ENCODE peak calls at places on chromosome 7, in six cellular contexts. One of them, this sample, is unnamed.

GRCh38 chr7:76394962-76395361 is 14.5 kb downstream of the SSC4D start:
- DNase-seq in LoVo: no peak
- DNase-seq in omental fat pad: no peak
- DNase-seq in A673: no peak
- DNase-seq in NCI-H1092 treated with DMSO at 0.1 percent for 48 hours: no peak
- DNase-seq in stimulated activated CD8-positive, alpha-beta memory T cell treated with anti-CD3 and anti-CD28 coated beads, Interleukin-15, amount 100 ng/mL, for 24 hours: no peak
- DNase-seq in this sample: no peak

GRCh38 chr7:30977896-30978564 is 14.3 kb downstream of the GHRHR start:
- DNase-seq in omental fat pad: no peak
- DNase-seq in A673: no peak
- DNase-seq in NCI-H1092 treated with DMSO at 0.1 percent for 48 hours: peak; percentile 33
- DNase-seq in LoVo: peak; percentile 37
- DNase-seq in stimulated activated CD8-positive, alpha-beta memory T cell treated with anti-CD3 and anti-CD28 coated beads, Interleukin-15, amount 100 ng/mL, for 24 hours: no peak
- DNase-seq in this sample: no peak

GRCh38 chr7:87154166-87154565 is 1.9 kb downstream of the DMTF1 start:
- DNase-seq in omental fat pad: no peak
- DNase-seq in LoVo: no peak
- DNase-seq in stimulated activated CD8-positive, alpha-beta memory T cell treated with anti-CD3 and anti-CD28 coated beads, Interleukin-15, amount 100 ng/mL, for 24 hours: no peak
- DNase-seq in NCI-H1092 treated with DMSO at 0.1 percent for 48 hours: no peak
- DNase-seq in A673: no peak
- DNase-seq in this sample: no peak

GRCh38 chr7:74483402-74484336 is 30.0 kb downstream of the GTF2IRD1 start:
- DNase-seq in A673: no peak
- DNase-seq in NCI-H1092 treated with DMSO at 0.1 percent for 48 hours: no peak
- DNase-seq in omental fat pad: no peak
- DNase-seq in stimulated activated CD8-positive, alpha-beta memory T cell treated with anti-CD3 and anti-CD28 coated beads, Interleukin-15, amount 100 ng/mL, for 24 hours: no peak
- DNase-seq in LoVo: peak; percentile 38
- DNase-seq in this sample: no peak

GRCh38 chr7:16891874-16892620 is 10.3 kb upstream of the AGR3 start:
- DNase-seq in NCI-H1092 treated with DMSO at 0.1 percent for 48 hours: peak; percentile 37
- DNase-seq in stimulated activated CD8-positive, alpha-beta memory T cell treated with anti-CD3 and anti-CD28 coated beads, Interleukin-15, amount 100 ng/mL, for 24 hours: no peak
- DNase-seq in omental fat pad: no peak
- DNase-seq in A673: no peak
- DNase-seq in LoVo: no peak
- DNase-seq in this sample: no peak

GRCh38 chr7:116284390-116284789 is 74.1 kb downstream of the TES start:
- DNase-seq in LoVo: peak; percentile 23
- DNase-seq in stimulated activated CD8-positive, alpha-beta memory T cell treated with anti-CD3 and anti-CD28 coated beads, Interleukin-15, amount 100 ng/mL, for 24 hours: no peak
- DNase-seq in A673: no peak
- DNase-seq in NCI-H1092 treated with DMSO at 0.1 percent for 48 hours: no peak
- DNase-seq in omental fat pad: no peak
- DNase-seq in this sample: no peak

GRCh38 chr7:90119178-90119971 is 34.9 kb upstream of the STEAP1 start:
- DNase-seq in omental fat pad: no peak
- DNase-seq in stimulated activated CD8-positive, alpha-beta memory T cell treated with anti-CD3 and anti-CD28 coated beads, Interleukin-15, amount 100 ng/mL, for 24 hours: no peak
- DNase-seq in LoVo: no peak
- DNase-seq in A673: peak; percentile 63
- DNase-seq in NCI-H1092 treated with DMSO at 0.1 percent for 48 hours: peak; percentile 15
- DNase-seq in this sample: no peak

GRCh38 chr7:91618665-91619437 is 261.7 kb downstream of the MTERF1 start:
- DNase-seq in omental fat pad: no peak
- DNase-seq in stimulated activated CD8-positive, alpha-beta memory T cell treated with anti-CD3 and anti-CD28 coated beads, Interleukin-15, amount 100 ng/mL, for 24 hours: no peak
- DNase-seq in NCI-H1092 treated with DMSO at 0.1 percent for 48 hours: no peak
- DNase-seq in A673: no peak
- DNase-seq in LoVo: no peak
- DNase-seq in this sample: no peak

This sample was measured in trophoblast cell.